ENCODE peak calls at places on chromosomes 1 and 21, in four cellular contexts. H, A, B and E are unnamed samples.

GRCh38 chr1:226708967-226709396 is 30.1 kb downstream of the ITPKB start:
- DNase-seq in H (no peak), A (no peak), B (no peak), E (no peak)

GRCh38 chr1:203325418-203326091 is 20.2 kb downstream of the BTG2 start:
- DNase-seq in H (no peak), A (no peak), B (no peak), E (no peak)

GRCh38 chr21:35138665-35139381 is 89.7 kb upstream of the RUNX1 start:
- DNase-seq in H (no peak), A (peak; percentile 0), B (peak; percentile 61), E (peak; percentile 37)

GRCh38 chr1:60989745-60990718 is 92.3 kb upstream of the NFIA start:
- DNase-seq in H (no peak), A (peak; percentile 84), B (peak; percentile 37), E (peak; percentile 89)

GRCh38 chr1:161954466-161954865 is 69.2 kb downstream of the OLFML2B start:
- DNase-seq in H (no peak), A (no peak), B (no peak), E (peak; percentile 58)

GRCh38 chr21:31222142-31222541 is 121.9 kb downstream of the TIAM1 start:
- DNase-seq in H (no peak), A (no peak), B (no peak), E (peak; percentile 30)

GRCh38 chr21:45974073-45975016 is 7.2 kb upstream of the COL6A1 start:
- DNase-seq in H (no peak), A (no peak), B (no peak), E (peak; percentile 67)

GRCh38 chr1:155236451-155236850 is 18.8 kb downstream of the ENTREP3 start:
- DNase-seq in H (no peak), A (no peak), B (no peak), E (no peak)

GRCh38 chr1:243621973-243622372 is 228.1 kb downstream of the AKT3 start:
- DNase-seq in H (no peak), A (no peak), B (no peak), E (peak; percentile 19)

GRCh38 chr1:10761503-10762152 is 34.8 kb downstream of the CASZ1 start:
- DNase-seq in H (no peak), A (no peak), B (no peak), E (peak; percentile 2)

GRCh38 chr21:38631171-38631570 is 132.9 kb upstream of the ERG start:
- DNase-seq in H (no peak), A (peak; percentile 11), B (no peak), E (no peak)

GRCh38 chr1:209560529-209560928 is 23.0 kb upstream of the CAMK1G start:
- DNase-seq in H (no peak), A (no peak), B (no peak), E (no peak)

GRCh38 chr21:35171385-35171784 is 122.3 kb upstream of the RUNX1 start:
- DNase-seq in H (no peak), A (no peak), B (no peak), E (no peak)

GRCh38 chr1:245079021-245079609 is 75.7 kb upstream of the KIF26B start:
- DNase-seq in H (no peak), A (peak; percentile 53), B (no peak), E (peak; percentile 66)

GRCh38 chr1:229757226-229757625 is 131.2 kb downstream of the URB2 start:
- DNase-seq in H (no peak), A (no peak), B (no peak), E (no peak)

GRCh38 chr1:77342745-77343144 is 60.9 kb downstream of the AK5 start:
- DNase-seq in H (no peak), A (no peak), B (no peak), E (no peak)

GRCh38 chr1:201625711-201626300 is 86.9 kb downstream of the NAV1 start:
- DNase-seq in H (no peak), A (no peak), B (no peak), E (no peak)

GRCh38 chr1:3687509-3687908 is 35.2 kb downstream of the TP73 start:
- DNase-seq in H (no peak), A (no peak), B (no peak), E (no peak)

GRCh38 chr1:202966006-202966904 is 802 bp downstream of the CYB5R1 start:
- DNase-seq in H (no peak), A (no peak), B (no peak), E (no peak)

GRCh38 chr1:6249732-6250689 is 6.0 kb downstream of the HES3 start:
- DNase-seq in H (no peak), A (no peak), B (no peak), E (no peak)

GRCh38 chr1:155226188-155226909 is 17.9 kb downstream of the MTX1 start:
- DNase-seq in H (no peak), A (peak; percentile 94), B (peak; percentile 26), E (peak; percentile 79)

GRCh38 chr21:33865996-33866575 is 49.5 kb downstream of the ATP5PO start:
- DNase-seq in H (no peak), A (no peak), B (no peak), E (no peak)

GRCh38 chr21:34157456-34158025 is 84.2 kb downstream of the MRPS6 start:
- DNase-seq in H (no peak), A (no peak), B (no peak), E (no peak)

GRCh38 chr1:12546771-12547585 is 71.0 kb downstream of the DHRS3 start:
- DNase-seq in H (no peak), A (no peak), B (no peak), E (peak; percentile 50)

GRCh38 chr1:14782741-14783591 is 184.5 kb downstream of the KAZN start:
- DNase-seq in H (no peak), A (peak; percentile 60), B (no peak), E (no peak)
- TF ChIP-seq CTCF in H (no peak), A (peak; percentile 41), B (peak; percentile 20), E (no peak)

GRCh38 chr1:18658831-18659230 is 28.2 kb downstream of the PAX7 start:
- DNase-seq in H (no peak), A (no peak), B (no peak), E (no peak)
- H3K4me3 ChIP-seq in H (no peak overlapping the region), A (no peak overlapping the region), B (no peak overlapping the region), E (no peak overlapping the region)

GRCh38 chr1:158043232-158043631 is 49.8 kb downstream of the KIRREL1 start:
- DNase-seq in H (no peak), A (no peak), B (no peak), E (no peak)
- TF ChIP-seq CTCF in H (no peak), A (no peak), B (no peak), E (no peak)

GRCh38 chr1:217091601-217092000 is 368.4 kb upstream of the ESRRG start:
- DNase-seq in H (no peak), A (no peak), B (no peak), E (no peak)

GRCh38 chr1:217088521-217089221 is 365.4 kb upstream of the ESRRG start:
- DNase-seq in H (no peak), A (no peak), B (no peak), E (peak; percentile 2)

GRCh38 chr1:217087981-217088380 is 364.8 kb upstream of the ESRRG start:
- DNase-seq in H (no peak), A (no peak), B (no peak), E (no peak)

GRCh38 chr1:217089239-217090014 is 366.2 kb upstream of the ESRRG start:
- DNase-seq in H (no peak), A (no peak), B (no peak), E (no peak)

GRCh38 chr1:217090073-217090911 is 367.1 kb upstream of the ESRRG start:
- DNase-seq in H (no peak), A (no peak), B (no peak), E (no peak)
- H3K4me3 ChIP-seq in H (peak overlapping the region; percentile 54), A (no peak overlapping the region), B (peak overlapping the region; percentile 57), E (peak overlapping the region; percentile 37)

GRCh38 chr1:183612407-183612806 is 22.1 kb upstream of the NCF2 start:
- DNase-seq in H (no peak), A (no peak), B (no peak), E (no peak)
- TF ChIP-seq CTCF in H (no peak), A (no peak), B (no peak), E (no peak)